ENCODE peak calls at places on chromosome 18, in four cellular contexts. One of them, this sample, is unnamed.
A peak's percentile ranks its signal among the peaks of the same experiment; 100 is the strongest.

GRCh38 chr18:61694236-61694635 is 198.6 kb downstream of the RNF152 start:
- DNase-seq in cardiac muscle cell: no peak
- DNase-seq in gastrocnemius medialis: no peak
- DNase-seq in osteoblast: no peak
- DNase-seq in this sample: no peak

GRCh38 chr18:3688682-3689081 is 238.7 kb downstream of the TGIF1 start:
- DNase-seq in osteoblast: peak; percentile 82
- DNase-seq in gastrocnemius medialis: no peak
- DNase-seq in cardiac muscle cell: peak; percentile 36
- DNase-seq in this sample: no peak

GRCh38 chr18:31596081-31596872 is 4.6 kb downstream of the TTR start:
- DNase-seq in cardiac muscle cell: no peak
- DNase-seq in gastrocnemius medialis: no peak
- DNase-seq in osteoblast: peak; percentile 54
- DNase-seq in this sample: no peak

GRCh38 chr18:9684901-9685738 is 23.0 kb upstream of the RAB31 start:
- DNase-seq in gastrocnemius medialis: no peak
- DNase-seq in osteoblast: peak; percentile 41
- DNase-seq in cardiac muscle cell: no peak
- DNase-seq in this sample: peak; percentile 69

GRCh38 chr18:61882296-61883004 is 10.4 kb downstream of the RNF152 start:
- DNase-seq in cardiac muscle cell: no peak
- DNase-seq in gastrocnemius medialis: no peak
- DNase-seq in osteoblast: no peak
- DNase-seq in this sample: no peak

GRCh38 chr18:78069784-78070664 is 820.4 kb downstream of the GALR1 start:
- DNase-seq in cardiac muscle cell: no peak
- DNase-seq in gastrocnemius medialis: no peak
- DNase-seq in osteoblast: no peak
- DNase-seq in this sample: no peak

GRCh38 chr18:23887493-23887892 is 127.1 kb upstream of the TTC39C start:
- DNase-seq in gastrocnemius medialis: no peak
- DNase-seq in osteoblast: no peak
- DNase-seq in cardiac muscle cell: no peak
- DNase-seq in this sample: no peak

GRCh38 chr18:32742620-32743019 is 30.2 kb downstream of the KLHL14 start:
- DNase-seq in cardiac muscle cell: no peak
- DNase-seq in gastrocnemius medialis: no peak
- DNase-seq in osteoblast: peak; percentile 58
- DNase-seq in this sample: no peak

GRCh38 chr18:46538376-46538775 is 118.6 kb downstream of the LOXHD1 start:
- DNase-seq in cardiac muscle cell: no peak
- DNase-seq in gastrocnemius medialis: no peak
- DNase-seq in osteoblast: no peak
- DNase-seq in this sample: no peak

GRCh38 chr18:37254973-37255372 is 310.6 kb downstream of the CELF4 start:
- DNase-seq in osteoblast: no peak
- DNase-seq in gastrocnemius medialis: no peak
- DNase-seq in cardiac muscle cell: no peak
- DNase-seq in this sample: no peak

GRCh38 chr18:55439036-55439435 is 149.0 kb downstream of the TCF4 start:
- DNase-seq in osteoblast: no peak
- DNase-seq in cardiac muscle cell: no peak
- DNase-seq in gastrocnemius medialis: no peak
- DNase-seq in this sample: no peak

GRCh38 chr18:36519358-36519757 is 221.8 kb downstream of the FHOD3 start:
- DNase-seq in osteoblast: peak; percentile 70
- DNase-seq in cardiac muscle cell: no peak
- DNase-seq in gastrocnemius medialis: no peak
- DNase-seq in this sample: no peak

GRCh38 chr18:74524097-74524496 is 10.2 kb upstream of the CNDP1 start:
- DNase-seq in gastrocnemius medialis: no peak
- DNase-seq in osteoblast: no peak
- DNase-seq in cardiac muscle cell: no peak
- DNase-seq in this sample: peak; percentile 31

GRCh38 chr18:9340472-9340871 is 5.9 kb downstream of the TWSG1 start:
- DNase-seq in cardiac muscle cell: no peak
- DNase-seq in osteoblast: no peak
- DNase-seq in gastrocnemius medialis: no peak
- DNase-seq in this sample: no peak

GRCh38 chr18:9944805-9945204 is 31.0 kb downstream of the VAPA start:
- DNase-seq in osteoblast: no peak
- DNase-seq in cardiac muscle cell: no peak
- DNase-seq in gastrocnemius medialis: no peak
- DNase-seq in this sample: no peak

GRCh38 chr18:72539861-72540260 is 4.3 kb downstream of the CBLN2 start:
- DNase-seq in cardiac muscle cell: no peak
- DNase-seq in osteoblast: no peak
- DNase-seq in gastrocnemius medialis: no peak
- DNase-seq in this sample: no peak

GRCh38 chr18:22179174-22179573 is 9.8 kb downstream of the GATA6 start:
- DNase-seq in osteoblast: no peak
- DNase-seq in gastrocnemius medialis: no peak
- DNase-seq in cardiac muscle cell: no peak
- DNase-seq in this sample: no peak

GRCh38 chr18:57410749-57411148 is 24.4 kb upstream of the ONECUT2 start:
- DNase-seq in osteoblast: no peak
- DNase-seq in gastrocnemius medialis: no peak
- DNase-seq in cardiac muscle cell: no peak
- DNase-seq in this sample: no peak

GRCh38 chr18:40810371-40810770 is 1144.7 kb upstream of the PIK3C3 start:
- DNase-seq in osteoblast: no peak
- DNase-seq in gastrocnemius medialis: no peak
- DNase-seq in cardiac muscle cell: no peak
- DNase-seq in this sample: no peak

GRCh38 chr18:75297731-75298130 is 87.1 kb downstream of the TSHZ1 start:
- DNase-seq in gastrocnemius medialis: no peak
- DNase-seq in osteoblast: no peak
- DNase-seq in cardiac muscle cell: no peak
- DNase-seq in this sample: no peak

GRCh38 chr18:36899289-36899688 is 70.4 kb downstream of the KIAA1328 start:
- DNase-seq in cardiac muscle cell: no peak
- DNase-seq in gastrocnemius medialis: no peak
- DNase-seq in osteoblast: peak; percentile 50
- DNase-seq in this sample: no peak

GRCh38 chr18:3885209-3885792 is 435.3 kb downstream of the TGIF1 start:
- DNase-seq in osteoblast: no peak
- DNase-seq in cardiac muscle cell: no peak
- DNase-seq in gastrocnemius medialis: no peak
- DNase-seq in this sample: no peak

GRCh38 chr18:28132084-28132483 is 44.8 kb downstream of the CDH2 start:
- DNase-seq in cardiac muscle cell: no peak
- DNase-seq in gastrocnemius medialis: no peak
- DNase-seq in osteoblast: no peak
- DNase-seq in this sample: no peak

GRCh38 chr18:78352905-78353304 is 626.7 kb upstream of the SALL3 start:
- DNase-seq in gastrocnemius medialis: no peak
- DNase-seq in cardiac muscle cell: peak; percentile 6
- DNase-seq in osteoblast: no peak
- DNase-seq in this sample: no peak

GRCh38 chr18:61950371-61950770 is 57.6 kb upstream of the RNF152 start:
- DNase-seq in cardiac muscle cell: no peak
- DNase-seq in gastrocnemius medialis: no peak
- DNase-seq in osteoblast: no peak
- DNase-seq in this sample: no peak

GRCh38 chr18:11826836-11827235 is 24.4 kb upstream of the CHMP1B start:
- DNase-seq in gastrocnemius medialis: no peak
- DNase-seq in cardiac muscle cell: no peak
- DNase-seq in osteoblast: no peak
- DNase-seq in this sample: no peak

GRCh38 chr18:11828772-11829432 is 22.3 kb upstream of the CHMP1B start:
- DNase-seq in gastrocnemius medialis: no peak
- DNase-seq in osteoblast: no peak
- DNase-seq in cardiac muscle cell: no peak
- DNase-seq in this sample: no peak

GRCh38 chr18:11830585-11830984 is 20.6 kb upstream of the CHMP1B start:
- DNase-seq in cardiac muscle cell: no peak
- DNase-seq in gastrocnemius medialis: no peak
- DNase-seq in osteoblast: no peak
- DNase-seq in this sample: no peak

GRCh38 chr18:11823545-11823944 is 27.7 kb upstream of the CHMP1B start:
- DNase-seq in osteoblast: no peak
- DNase-seq in gastrocnemius medialis: no peak
- DNase-seq in cardiac muscle cell: no peak
- DNase-seq in this sample: no peak

DNA sequence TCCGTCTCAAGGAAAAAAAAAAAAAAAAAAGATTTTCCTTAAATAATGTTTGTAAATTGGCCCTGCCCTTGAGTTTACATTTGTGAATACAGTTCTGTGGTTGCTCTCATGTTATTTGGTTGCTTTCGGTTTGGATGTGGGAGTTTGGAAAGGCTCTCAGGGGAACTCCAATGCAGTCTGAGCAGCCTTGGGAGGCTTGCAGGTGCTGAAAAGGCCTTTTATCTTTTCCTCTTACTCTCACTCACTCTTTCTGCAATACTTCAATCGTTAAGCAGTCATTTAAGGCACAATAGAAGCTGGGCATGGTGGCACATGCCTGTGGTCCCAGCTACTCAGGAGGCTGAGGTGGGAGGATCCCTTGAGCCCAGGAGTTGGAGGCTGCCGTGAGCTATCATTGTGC is 23.2 kb upstream of the CHMP1B start:
- DNase-seq in gastrocnemius medialis: no peak
- DNase-seq in cardiac muscle cell: no peak
- DNase-seq in osteoblast: no peak
- DNase-seq in this sample: no peak
- TF ChIP-seq CTCF in gastrocnemius medialis: no peak
- TF ChIP-seq CTCF in cardiac muscle cell: no peak
- TF ChIP-seq CTCF in osteoblast: no peak
- TF ChIP-seq CTCF in this sample: no peak

GRCh38 chr18:13264986-13265900 is 46.7 kb downstream of the LDLRAD4 start:
- DNase-seq in cardiac muscle cell: no peak
- DNase-seq in osteoblast: no peak
- DNase-seq in gastrocnemius medialis: no peak
- DNase-seq in this sample: no peak

GRCh38 chr18:13265901-13266207 is 47.3 kb downstream of the LDLRAD4 start:
- DNase-seq in cardiac muscle cell: no peak
- DNase-seq in gastrocnemius medialis: no peak
- DNase-seq in osteoblast: no peak
- DNase-seq in this sample: no peak

GRCh38 chr18:13267517-13267916 is 49.0 kb downstream of the LDLRAD4 start:
- DNase-seq in gastrocnemius medialis: no peak
- DNase-seq in cardiac muscle cell: no peak
- DNase-seq in osteoblast: no peak
- DNase-seq in this sample: no peak

GRCh38 chr18:13268035-13268700 is 49.6 kb downstream of the LDLRAD4 start:
- DNase-seq in osteoblast: no peak
- DNase-seq in cardiac muscle cell: peak; percentile 43
- DNase-seq in gastrocnemius medialis: no peak
- DNase-seq in this sample: no peak

DNA sequence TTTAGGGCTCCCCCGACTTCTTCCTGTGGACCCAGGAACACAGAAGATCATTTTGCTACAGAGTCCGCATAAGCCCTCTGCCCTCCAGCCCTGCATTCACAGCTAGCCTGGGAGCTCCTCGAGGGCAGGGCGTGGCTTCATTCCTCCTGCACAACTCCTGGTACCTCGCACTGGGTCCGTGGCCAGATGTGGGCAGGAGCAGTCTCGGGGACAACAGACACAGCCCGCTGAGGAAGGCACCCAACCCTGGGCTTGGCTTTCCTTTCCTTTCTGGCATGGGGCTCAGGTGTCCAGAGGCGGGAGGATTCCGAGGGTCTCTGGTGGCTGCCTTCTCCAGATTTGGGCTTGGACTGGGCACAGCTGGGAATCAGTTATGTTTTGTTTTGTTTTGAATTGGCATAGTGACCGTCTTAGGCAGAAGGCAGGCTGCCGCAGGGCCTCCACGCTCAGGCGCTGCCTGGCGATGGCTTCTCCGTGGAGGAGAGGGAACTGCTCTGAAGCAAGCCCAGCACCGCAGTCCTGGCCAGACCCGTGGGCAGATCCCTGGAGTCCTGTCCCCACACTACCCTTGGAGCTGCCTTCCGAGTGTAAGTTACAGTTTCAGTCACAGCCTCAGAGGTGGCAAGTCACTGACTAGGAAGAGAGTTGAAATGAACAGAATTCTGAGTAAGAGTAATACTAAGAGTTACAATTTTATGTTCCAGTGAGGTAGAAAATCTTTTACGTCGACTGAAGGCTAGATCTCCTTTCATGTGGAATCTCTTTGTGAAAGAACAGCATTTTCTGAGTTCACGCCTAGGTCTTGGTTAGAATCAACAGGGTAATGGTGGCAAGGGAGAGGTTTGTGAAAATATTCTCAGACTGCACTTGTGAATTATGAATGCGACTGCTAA is 47.9 kb downstream of the LDLRAD4 start:
- DNase-seq in gastrocnemius medialis: no peak
- DNase-seq in cardiac muscle cell: no peak
- DNase-seq in osteoblast: no peak
- DNase-seq in this sample: peak; percentile 52
- H3K4me1 ChIP-seq in gastrocnemius medialis: peaks cover 66% of the 10 kb centered on the region
- H3K4me1 ChIP-seq in cardiac muscle cell: peaks cover 32% of the 10 kb centered on the region
- H3K4me1 ChIP-seq in osteoblast: no peaks in the 10 kb centered on the region
- H3K4me1 ChIP-seq in this sample: peaks cover 62% of the 10 kb centered on the region

GRCh38 chr18:50559750-50560680 is at the start of gene MAPK4:
- DNase-seq in gastrocnemius medialis: peak; percentile 3
- DNase-seq in osteoblast: peak; percentile 91
- DNase-seq in cardiac muscle cell: peak; percentile 76
- DNase-seq in this sample: peak; percentile 55

GRCh38 chr18:50562686-50563085 is 2.8 kb downstream of the MAPK4 start:
- DNase-seq in gastrocnemius medialis: no peak
- DNase-seq in osteoblast: no peak
- DNase-seq in cardiac muscle cell: no peak
- DNase-seq in this sample: no peak

GRCh38 chr18:50563376-50563775 is 3.5 kb downstream of the MAPK4 start:
- DNase-seq in cardiac muscle cell: no peak
- DNase-seq in gastrocnemius medialis: no peak
- DNase-seq in osteoblast: no peak
- DNase-seq in this sample: no peak

GRCh38 chr18:50558948-50559749 is 738 bp upstream of the MAPK4 start:
- DNase-seq in osteoblast: no peak
- DNase-seq in cardiac muscle cell: peak; percentile 43
- DNase-seq in gastrocnemius medialis: no peak
- DNase-seq in this sample: peak; percentile 12

GRCh38 chr18:50560681-50561629 is 1.1 kb downstream of the MAPK4 start:
- DNase-seq in cardiac muscle cell: peak; percentile 33
- DNase-seq in osteoblast: no peak
- DNase-seq in gastrocnemius medialis: peak; percentile 7
- DNase-seq in this sample: peak; percentile 11
- H3K27me3 ChIP-seq in cardiac muscle cell: peaks cover 2% of the 10 kb centered on the region
- H3K27me3 ChIP-seq in osteoblast: peaks cover 38% of the 10 kb centered on the region
- H3K27me3 ChIP-seq in gastrocnemius medialis: no peaks in the 10 kb centered on the region
- H3K27me3 ChIP-seq in this sample: peaks cover 37% of the 10 kb centered on the region

GRCh38 chr18:76567835-76568445 is 72.9 kb upstream of the ZNF516 start:
- DNase-seq in osteoblast: no peak
- DNase-seq in cardiac muscle cell: no peak
- DNase-seq in gastrocnemius medialis: no peak
- DNase-seq in this sample: no peak

GRCh38 chr18:76564636-76565237 is 69.7 kb upstream of the ZNF516 start:
- DNase-seq in gastrocnemius medialis: no peak
- DNase-seq in osteoblast: no peak
- DNase-seq in cardiac muscle cell: peak; percentile 16
- DNase-seq in this sample: no peak

GRCh38 chr18:76564117-76564516 is 69.1 kb upstream of the ZNF516 start:
- DNase-seq in gastrocnemius medialis: no peak
- DNase-seq in cardiac muscle cell: no peak
- DNase-seq in osteoblast: no peak
- DNase-seq in this sample: no peak

GRCh38 chr18:76566987-76567386 is 71.9 kb upstream of the ZNF516 start:
- DNase-seq in cardiac muscle cell: no peak
- DNase-seq in gastrocnemius medialis: no peak
- DNase-seq in osteoblast: no peak
- DNase-seq in this sample: no peak

GRCh38 chr18:76565238-76566173 is 70.5 kb upstream of the ZNF516 start:
- DNase-seq in gastrocnemius medialis: peak; percentile 69
- DNase-seq in osteoblast: peak; percentile 97
- DNase-seq in cardiac muscle cell: peak; percentile 83
- DNase-seq in this sample: peak; percentile 61
- TF ChIP-seq CTCF in gastrocnemius medialis: no peak
- TF ChIP-seq CTCF in osteoblast: no peak
- TF ChIP-seq CTCF in cardiac muscle cell: no peak
- TF ChIP-seq CTCF in this sample: no peak

This sample was measured in heart right ventricle.